ENCODE peak calls at places on chromosomes 5 and 9, in five cellular contexts. D is stimulated activated CD4-positive, alpha-beta T cell treated with anti-CD3 and anti-CD28 coated beads, Interleukin-2, amount 100 ng/mL, for 48 hours; V is neural progenitor cell; S is COR-L47; E is cortex of kidney. Q is an unnamed sample.

GRCh38 chr9:83327323-83327722 is 210.9 kb downstream of the FRMD3 start:
- DNase-seq in D (no peak), V (peak), S (no peak), E (no peak), Q (no peak)

GRCh38 chr9:136358016-136358415 is 5.5 kb downstream of the DNLZ start:
- DNase-seq in D (no peak), V (no peak), S (no peak), E (no peak), Q (no peak)

GRCh38 chr5:1481999-1482381 is 36.8 kb upstream of the SLC6A3 start:
- DNase-seq in D (no peak), V (no peak), S (no peak), E (no peak), Q (no peak)

GRCh38 chr5:164504141-164504772 is 998.8 kb downstream of the MAT2B start:
- DNase-seq in D (peak), V (peak), S (peak), E (no peak), Q (no peak)

GRCh38 chr5:849651-850301 is 1.0 kb downstream of the ZDHHC11 start:
- DNase-seq in D (no peak), V (peak), S (no peak), E (no peak), Q (peak)

GRCh38 chr5:176636426-176636825 is 6.0 kb downstream of the EIF4E1B start:
- DNase-seq in D (no peak), V (peak), S (no peak), E (no peak), Q (no peak)

GRCh38 chr9:2919347-2919746 is 75.5 kb upstream of the PUM3 start:
- DNase-seq in D (no peak), V (no peak), S (no peak), E (no peak), Q (no peak)

GRCh38 chr5:150022163-150022540 is 21.6 kb downstream of the HMGXB3 start:
- DNase-seq in D (no peak), V (no peak), S (no peak), E (no peak), Q (no peak)

GRCh38 chr9:70192707-70193106 is 66.1 kb upstream of the SMC5 start:
- DNase-seq in D (no peak), V (no peak), S (no peak), E (no peak), Q (no peak)

GRCh38 chr9:130732131-130732530 is 38.6 kb downstream of the EXOSC2 start:
- DNase-seq in D (no peak), V (no peak), S (peak), E (no peak), Q (no peak)

GRCh38 chr9:90778746-90779145 is 22.9 kb upstream of the SYK start:
- DNase-seq in D (no peak), V (peak), S (no peak), E (no peak), Q (no peak)

GRCh38 chr9:137347928-137348327 is 45.9 kb upstream of the NRARP start:
- DNase-seq in D (no peak), V (no peak), S (no peak), E (no peak), Q (no peak)

GRCh38 chr9:68782546-68782945 is 77.5 kb downstream of the PIP5K1B start:
- DNase-seq in D (no peak), V (no peak), S (no peak), E (no peak), Q (no peak)

GRCh38 chr5:76874088-76874581 is 24.3 kb downstream of the S100Z start:
- DNase-seq in D (no peak), V (no peak), S (peak), E (no peak), Q (no peak)

GRCh38 chr5:137217599-137218200 is 281.4 kb downstream of the SPOCK1 start:
- DNase-seq in D (no peak), V (no peak), S (no peak), E (no peak), Q (no peak)

GRCh38 chr5:66757219-66757833 is 161.1 kb downstream of the MAST4 start:
- DNase-seq in D (no peak), V (peak), S (peak), E (no peak), Q (peak)

GRCh38 chr5:153749941-153750340 is 259.5 kb downstream of the GRIA1 start:
- DNase-seq in D (no peak), V (peak), S (peak), E (no peak), Q (no peak)

GRCh38 chr5:57805170-57805569 is 322.6 kb upstream of the ACTBL2 start:
- DNase-seq in D (no peak), V (no peak), S (no peak), E (no peak), Q (no peak)

GRCh38 chr5:149298857-149299404 is 27.3 kb downstream of the AFAP1L1 start:
- DNase-seq in D (no peak), V (no peak), S (no peak), E (no peak), Q (peak)

GRCh38 chr5:35374584-35374983 is 144.3 kb upstream of the PRLR start:
- DNase-seq in D (no peak), V (peak), S (no peak), E (no peak), Q (no peak)

GRCh38 chr5:749101-749670 is 35.3 kb downstream of the ZDHHC11B start:
- DNase-seq in D (no peak), V (no peak), S (no peak), E (no peak), Q (no peak)

GRCh38 chr5:154189256-154189818 is 1.2 kb upstream of the GALNT10 start:
- DNase-seq in D (no peak), V (peak), S (no peak), E (no peak), Q (peak)

GRCh38 chr5:180173875-180174586 is 35.0 kb downstream of the RASGEF1C start:
- DNase-seq in D (no peak), V (no peak), S (no peak), E (no peak), Q (no peak)

GRCh38 chr5:131148835-131149234 is 16.2 kb downstream of the HINT1 start:
- DNase-seq in D (no peak), V (no peak), S (no peak), E (no peak), Q (no peak)